ENCODE peak calls at places on chromosome X, in four cellular contexts. Z is HCT116, F is K562, I is HepG2. K is an unnamed sample.

GRCh38 chrX:136747003-136747986 is 33.4 kb downstream of the ARHGEF6 start:
- DNase-seq in F (no peak), I (no peak), Z (no peak), K (no peak)

GRCh38 chrX:117835034-117835433 is 281.6 kb downstream of the KLHL13 start:
- DNase-seq in F (no peak), I (no peak), Z (no peak), K (no peak)

GRCh38 chrX:37787353-37787869 is 7.6 kb downstream of the CYBB start:
- DNase-seq in F (no peak), Z (no peak), I (no peak), K (no peak)

GRCh38 chrX:1598876-1599790 is 7.7 kb downstream of the AKAP17A start:
- DNase-seq in F (no peak), Z (no peak), I (no peak), K (no peak)

GRCh38 chrX:101252634-101253033 is 33.0 kb downstream of the DRP2 start:
- DNase-seq in Z (no peak), I (no peak), F (no peak), K (no peak)

GRCh38 chrX:23822397-23822796 is 39.4 kb downstream of the SAT1 start:
- DNase-seq in F (no peak), I (peak; percentile 73), Z (no peak), K (no peak)

GRCh38 chrX:39755152-39756032 is 342.4 kb downstream of the BCOR start:
- DNase-seq in I (peak; percentile 63), Z (peak; percentile 85), F (peak; percentile 62), K (no peak)

GRCh38 chrX:3345281-3346081 is 971 bp downstream of the MXRA5 start:
- DNase-seq in I (no peak), F (no peak), Z (no peak), K (no peak)

GRCh38 chrX:13369541-13370140 is 49.8 kb upstream of the ATXN3L start:
- DNase-seq in I (no peak), F (no peak), Z (no peak), K (no peak)

GRCh38 chrX:3516051-3516541 is 169.6 kb upstream of the MXRA5 start:
- DNase-seq in I (no peak), Z (no peak), F (no peak), K (no peak)

GRCh38 chrX:9642270-9642995 is 123.2 kb downstream of the GPR143 start:
- DNase-seq in Z (no peak), F (no peak), I (no peak), K (no peak)

GRCh38 chrX:101429934-101430333 is 21.9 kb downstream of the HNRNPH2 start:
- DNase-seq in Z (no peak), F (no peak), I (no peak), K (no peak)

GRCh38 chrX:77003956-77004355 is 443.2 kb upstream of the FGF16 start:
- DNase-seq in F (no peak), I (no peak), Z (no peak), K (no peak)

GRCh38 chrX:56550667-56551066 is 12.8 kb upstream of the UBQLN2 start:
- DNase-seq in F (no peak), Z (no peak), I (no peak), K (no peak)

GRCh38 chrX:1401611-1402430 is 9.9 kb upstream of the SLC25A6 start:
- DNase-seq in Z (no peak), I (no peak), F (no peak), K (no peak)

GRCh38 chrX:42149786-42150185 is 226.4 kb upstream of the CASK start:
- DNase-seq in Z (no peak), F (no peak), I (no peak), K (no peak)

GRCh38 chrX:148417934-148418333 is 82.5 kb upstream of the AFF2 start:
- DNase-seq in F (no peak), Z (no peak), I (no peak), K (no peak)

GRCh38 chrX:68867458-68868166 is 38.8 kb downstream of the EFNB1 start:
- DNase-seq in I (no peak), Z (no peak), F (no peak), K (no peak)

GRCh38 chrX:2376166-2376565 is 124.6 kb downstream of the DHRSX start:
- DNase-seq in F (no peak), Z (no peak), I (no peak), K (no peak)

GRCh38 chrX:40095588-40096394 is 2.0 kb downstream of the BCOR start:
- DNase-seq in I (no peak), F (no peak), Z (no peak), K (no peak)

GRCh38 chrX:30900227-30900626 is 11.2 kb upstream of the TAB3 start:
- DNase-seq in F (no peak), Z (no peak), I (no peak), K (no peak)

GRCh38 chrX:136711147-136711546 is 63.2 kb downstream of the CD40LG start:
- DNase-seq in Z (no peak), I (no peak), F (peak; percentile 7), K (no peak)

GRCh38 chrX:20217279-20217678 is 49.4 kb downstream of the RPS6KA3 start:
- DNase-seq in I (no peak), F (no peak), Z (peak; percentile 16), K (peak; percentile 7)

GRCh38 chrX:17415242-17415815 is 40.3 kb downstream of the NHS start:
- DNase-seq in F (no peak), Z (no peak), I (no peak), K (no peak)

GRCh38 chrX:2829469-2830246 is 928 bp downstream of the GYG2 start:
- DNase-seq in I (no peak), F (no peak), Z (no peak), K (no peak)

GRCh38 chrX:130224810-130225209 is 43.9 kb downstream of the ZNF280C start:
- DNase-seq in F (no peak), I (no peak), Z (no peak), K (no peak)

GRCh38 chrX:44927398-44927797 is 54.4 kb downstream of the KDM6A start:
- DNase-seq in Z (no peak), I (peak; percentile 51), F (no peak), K (no peak)

GRCh38 chrX:44143061-44143602 is 169.9 kb upstream of the NDP start:
- DNase-seq in F (no peak), I (no peak), Z (no peak), K (no peak)

GRCh38 chrX:68929332-68930150 is 100.7 kb downstream of the EFNB1 start:
- DNase-seq in F (no peak), I (no peak), Z (peak; percentile 18), K (no peak)

GRCh38 chrX:108443065-108443464 is 3.4 kb downstream of the COL4A5 start:
- DNase-seq in Z (no peak), I (no peak), F (no peak), K (no peak)

GRCh38 chrX:14095702-14096101 is 66.0 kb upstream of the GEMIN8 start:
- DNase-seq in F (peak; percentile 44), I (peak; percentile 47), Z (peak; percentile 57), K (peak; percentile 20)

GRCh38 chrX:53474707-53475106 is 40.5 kb upstream of the HSD17B10 start:
- DNase-seq in Z (no peak), F (no peak), I (no peak), K (no peak)

GRCh38 chrX:3712080-3712869 is 1.2 kb downstream of the PRKX start:
- DNase-seq in Z (no peak), I (no peak), F (no peak), K (no peak)

GRCh38 chrX:106927700-106928099 is 7.5 kb downstream of the CLDN2 start:
- DNase-seq in I (peak; percentile 25), F (no peak), Z (no peak), K (no peak)
- TF ChIP-seq TCF7L2 in I (no peak), F (no peak), Z (no peak), K (no peak)

DNA sequence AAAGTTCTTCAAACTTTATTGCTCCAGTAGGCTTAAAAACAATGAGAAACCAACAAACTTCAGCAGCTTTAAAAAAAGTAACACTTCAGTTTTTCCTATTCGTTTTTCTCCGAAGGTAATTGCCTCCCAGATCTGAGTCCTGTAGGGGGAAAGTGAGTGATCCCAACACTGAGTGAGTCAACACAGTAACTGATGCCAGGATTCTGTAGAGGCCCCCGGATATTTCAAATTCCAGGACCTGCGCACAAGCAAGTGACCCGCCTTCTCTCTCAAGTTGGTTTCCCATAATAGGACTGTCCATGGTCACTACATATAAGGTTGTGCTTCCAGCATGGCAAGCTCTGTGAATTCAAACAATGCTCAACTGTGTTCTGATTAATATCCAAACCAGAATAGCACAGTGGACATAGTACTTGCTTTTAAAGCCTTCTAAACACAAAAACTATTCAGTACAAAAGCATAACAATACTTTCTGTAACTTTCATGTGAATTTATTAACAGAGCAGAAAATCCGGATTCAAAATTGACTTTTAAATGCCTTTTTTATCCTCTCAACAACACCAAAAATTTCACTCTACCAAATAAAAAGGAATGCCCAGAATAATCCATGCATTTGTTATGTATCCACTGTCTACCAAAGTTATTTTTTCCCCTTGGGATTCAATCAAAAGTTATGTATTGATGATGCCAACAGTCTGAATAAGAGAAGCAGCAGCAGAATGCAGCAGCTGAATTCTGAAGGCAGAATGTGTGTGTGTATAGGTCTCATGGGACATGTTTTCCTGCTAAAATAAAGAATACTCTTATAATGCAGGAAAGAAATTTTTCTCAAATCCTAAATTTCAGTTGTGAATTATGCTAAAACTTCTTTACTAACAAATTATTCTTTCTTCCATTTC is at the start of gene DMD:
- DNase-seq in F (no peak), I (peak; percentile 1), Z (no peak), K (no peak)
- TF ChIP-seq POLR2AphosphoS5 in F (no peak), I (no peak), Z (no peak), K (no peak)

GRCh38 chrX:8139713-8140112 is 31.4 kb downstream of the VCX2 start:
- DNase-seq in F (no peak), Z (no peak), I (no peak), K (no peak)
- TF ChIP-seq SIN3A in F (no peak), Z (no peak), I (no peak), K (no peak)

DNA sequence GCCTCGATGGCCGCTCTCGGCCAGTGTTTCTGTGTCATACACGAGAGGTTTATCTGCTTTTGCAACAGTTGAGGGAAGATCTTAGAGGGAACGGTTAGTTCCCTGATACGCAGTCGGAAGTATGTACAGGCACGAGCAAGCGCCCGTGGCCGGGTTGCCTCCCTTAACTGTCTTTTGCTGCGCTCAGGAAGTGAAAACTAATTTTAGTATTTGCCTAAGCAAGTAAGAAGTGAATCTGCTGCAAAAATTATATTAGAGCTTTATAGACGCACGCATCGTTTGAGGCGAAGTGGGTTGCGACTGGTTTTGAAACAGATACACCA is 695 bp downstream of the MTM1 start:
- DNase-seq in I (no peak), Z (no peak), F (no peak), K (no peak)
- TF ChIP-seq TCF7L2 in I (no peak), Z (no peak), F (no peak), K (no peak)

GRCh38 chrX:150507251-150507856 is 61.1 kb upstream of the MTM1 start:
- DNase-seq in F (no peak), Z (no peak), I (no peak), K (no peak)
- TF ChIP-seq POLR2AphosphoS5 in F (no peak), Z (no peak), I (no peak), K (no peak)

DNA sequence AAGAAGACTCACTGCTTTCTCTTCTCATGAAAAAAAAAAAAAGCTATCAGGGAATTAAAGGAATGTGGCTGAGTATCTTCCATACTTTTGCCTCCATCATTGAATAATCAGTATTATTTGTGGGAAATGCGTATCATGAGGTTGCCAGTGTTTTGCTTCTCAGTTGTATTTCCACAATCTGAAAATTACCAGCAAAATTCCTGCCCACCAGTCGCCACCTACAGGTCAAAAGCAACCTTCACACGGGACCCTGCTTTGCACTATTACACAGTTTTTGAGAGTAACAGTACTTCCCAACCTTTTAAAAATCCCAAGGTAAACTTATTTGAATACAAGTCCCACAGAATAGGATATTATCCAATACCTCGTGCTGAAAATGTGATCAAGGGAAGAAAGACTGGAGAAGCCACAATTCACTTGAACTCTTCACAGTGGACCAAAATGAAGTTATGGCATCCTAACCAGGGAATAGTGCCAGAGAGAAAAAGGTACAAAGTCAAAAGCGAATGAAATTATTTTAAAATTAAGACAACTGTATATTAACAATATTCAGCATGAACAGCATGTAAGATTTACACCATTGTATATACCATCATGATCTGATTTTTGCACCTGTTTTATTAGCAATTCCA is 30.4 kb downstream of the PGRMC1 start:
- DNase-seq in I (peak; percentile 0), F (peak; percentile 27), Z (peak; percentile 6), K (peak; percentile 18)
- TF ChIP-seq SIN3A in I (no peak), F (no peak), Z (no peak), K (no peak)

K was measured in Panc1.